ENCODE peak calls at places on chromosome 1, in five cellular contexts. N is astrocyte; H is K562; B is GM23248; T is CD4-positive, CD25-positive, alpha-beta regulatory T cell. U is an unnamed sample. For H3K4me1, the result is how much of the 10 kb centered on the place peaks cover.

GRCh38 chr1:225440380-225440957 is 12.6 kb upstream of the LBR start:
- DNase-seq in T (no peak), H (no peak), B (no peak), N (no peak), U (no peak)

GRCh38 chr1:1272341-1273151 is 1.1 kb downstream of the UBE2J2 start:
- DNase-seq in N (no peak), T (no peak), B (peak), H (no peak), U (no peak)

GRCh38 chr1:68051475-68051874 is 1.0 kb upstream of the DIRAS3 start:
- DNase-seq in N (peak), B (peak), T (no peak), H (no peak), U (no peak)

GRCh38 chr1:89762431-89762800 is 58.4 kb upstream of the LRRC8D start:
- DNase-seq in N (peak), H (no peak), B (no peak), T (no peak), U (no peak)

GRCh38 chr1:41382531-41383090 is 21.4 kb downstream of the FOXO6 start:
- DNase-seq in N (no peak), T (no peak), B (peak), H (no peak), U (peak)

GRCh38 chr1:77824083-77824482 is 44.6 kb downstream of the MIGA1 start:
- DNase-seq in N (peak), H (no peak), B (peak), T (no peak), U (no peak)

GRCh38 chr1:243946253-243946652 is 96.2 kb upstream of the AKT3 start:
- DNase-seq in T (no peak), B (no peak), H (no peak), N (no peak), U (no peak)

GRCh38 chr1:161864577-161864976 is 98.5 kb downstream of the ATF6 start:
- DNase-seq in H (no peak), B (peak), N (peak), T (no peak), U (no peak)

GRCh38 chr1:187951817-187952216 is 1123.1 kb downstream of the PLA2G4A start:
- DNase-seq in B (no peak), T (no peak), H (no peak), N (no peak), U (no peak)

GRCh38 chr1:48109390-48110009 is 112.3 kb upstream of the TRABD2B start:
- DNase-seq in N (peak), T (no peak), B (peak), H (no peak), U (peak)

DNA sequence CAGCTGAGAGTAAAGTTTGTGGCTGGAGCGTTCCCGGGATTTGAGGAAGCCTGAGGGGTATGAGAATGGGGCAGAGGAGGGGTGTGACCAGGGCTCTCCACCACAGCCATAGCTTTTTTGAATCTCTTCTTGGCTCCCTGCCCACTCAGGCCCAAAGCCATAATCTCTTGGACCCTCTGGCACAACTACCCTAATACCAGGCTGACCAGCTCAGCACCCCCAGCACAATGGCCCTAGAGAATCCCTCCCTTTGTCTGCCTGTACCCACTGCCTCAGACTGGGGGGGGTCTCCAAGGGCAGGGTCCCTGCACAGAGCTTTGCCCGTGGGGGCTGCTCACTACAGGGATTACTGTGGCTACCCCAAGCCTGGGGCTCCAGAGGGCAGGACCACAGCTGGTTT is 7.5 kb downstream of the DENND4B start:
- DNase-seq in H (no peak), N (no peak), T (no peak), B (no peak), U (no peak)
- H3K4me1 ChIP-seq in H (under half), N (under half), T (under half), B (under half), U (under half)

GRCh38 chr1:119815361-119815760 is 4.1 kb upstream of the REG4 start:
- DNase-seq in T (no peak), N (peak), B (peak), H (no peak), U (no peak)
- H3K4me3 ChIP-seq in T (no peak), N (no peak), B (no peak), H (no peak), U (no peak)

GRCh38 chr1:32250893-32251716 is at the start of gene LCK:
- DNase-seq in H (no peak), N (no peak), T (peak), B (no peak), U (no peak)

GRCh38 chr1:32249831-32250525 is 1.1 kb upstream of the LCK start:
- DNase-seq in H (peak), B (no peak), N (no peak), T (peak), U (no peak)

GRCh38 chr1:32247983-32248889 is 1.2 kb downstream of the FAM167B start:
- DNase-seq in T (peak), N (no peak), H (peak), B (peak), U (peak)

GRCh38 chr1:32246888-32247273 is at the start of gene FAM167B:
- DNase-seq in T (no peak), H (no peak), N (peak), B (peak), U (no peak)

DNA sequence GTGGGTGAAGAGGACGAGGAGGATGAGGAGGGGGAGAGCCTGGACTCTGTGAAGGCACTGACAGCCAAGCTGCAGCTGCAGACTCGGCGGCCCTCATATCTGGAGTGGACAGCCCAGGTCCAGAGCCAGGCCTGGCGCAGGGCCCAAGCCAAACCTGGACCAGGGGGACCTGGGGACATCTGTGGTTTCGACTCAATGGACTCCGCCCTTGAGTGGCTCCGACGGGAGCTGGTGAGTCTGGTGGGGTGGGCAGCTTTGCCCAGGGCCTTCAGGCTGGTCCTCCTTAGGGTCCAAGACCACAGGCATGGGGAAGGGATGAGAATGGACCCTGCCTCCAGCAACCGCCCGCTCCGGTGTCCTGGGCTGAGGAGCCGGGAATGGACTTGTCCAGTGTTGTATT is 430 bp downstream of the FAM167B start:
- DNase-seq in H (no peak), N (no peak), T (no peak), B (no peak), U (no peak)
- H3K4me1 ChIP-seq in H (under half), N (under half), T (under half), B (under half), U (under half)

GRCh38 chr1:178537445-178538090 is 24.7 kb downstream of the TEX35 start:
- DNase-seq in T (no peak), N (no peak), H (no peak), B (no peak), U (no peak)
- H3K4me3 ChIP-seq in T (no peak), N (peak), H (no peak), B (peak), U (no peak)